ENCODE peak calls at places on chromosomes 2 and 18, in eight cellular contexts. R is suprapubic skin; Z is small intestine; B is A549; N is HCT116; O is CD8-positive, alpha-beta T cell; W is ovary; Q is GM23248. D is an unnamed sample.
A peak's percentile ranks its signal among the peaks of the same experiment; 100 is the strongest.

GRCh38 chr2:240670402-240670801 is 12.3 kb downstream of the AQP12B start:
- DNase-seq in O (no peak), N (no peak), R (no peak), W (no peak), Q (no peak), Z (no peak), B (no peak), D (no peak)

GRCh38 chr2:82789886-82790276 is 1669.2 kb downstream of the SUCLG1 start:
- DNase-seq in B (no peak), W (no peak), N (no peak), R (no peak), O (no peak), Q (no peak), Z (no peak), D (no peak)

GRCh38 chr2:202989749-202990148 is 24.9 kb upstream of the NBEAL1 start:
- DNase-seq in N (no peak), O (no peak), B (no peak), W (no peak), Q (no peak), R (no peak), Z (no peak), D (no peak)

GRCh38 chr18:250685-251084 is 17.2 kb downstream of the THOC1 start:
- DNase-seq in N (no peak), R (no peak), O (no peak), W (no peak), B (no peak), Z (no peak), Q (peak; percentile 54), D (no peak)

GRCh38 chr2:96259497-96259921 is 6.3 kb downstream of the TMEM127 start:
- DNase-seq in B (no peak), N (no peak), O (no peak), Z (peak; percentile 91), Q (no peak), W (no peak), R (no peak), D (no peak)

GRCh38 chr2:127084611-127085031 is 22.3 kb downstream of the BIN1 start:
- DNase-seq in B (no peak), Q (peak; percentile 47), R (no peak), N (no peak), O (peak; percentile 77), Z (peak; percentile 56), W (no peak), D (no peak)

GRCh38 chr2:171482877-171483276 is 39.4 kb upstream of the CYBRD1 start:
- DNase-seq in Z (no peak), B (no peak), W (no peak), N (no peak), O (no peak), R (no peak), Q (no peak), D (no peak)

GRCh38 chr2:11578986-11579774 is 45.3 kb downstream of the GREB1 start:
- DNase-seq in O (no peak), N (no peak), B (no peak), Z (no peak), R (no peak), Q (no peak), W (peak; percentile 23), D (no peak)

GRCh38 chr2:15691586-15692310 is 100.1 kb downstream of the DDX1 start:
- DNase-seq in N (no peak), O (no peak), B (no peak), Z (no peak), Q (no peak), W (no peak), R (no peak), D (no peak)

GRCh38 chr18:79540161-79540913 is 139.3 kb upstream of the CTDP1 start:
- DNase-seq in Q (peak; percentile 20), Z (no peak), W (no peak), N (no peak), O (no peak), B (no peak), R (no peak), D (no peak)

GRCh38 chr2:180334514-180334913 is 327.4 kb upstream of the CWC22 start:
- DNase-seq in B (no peak), R (no peak), W (no peak), O (no peak), Q (no peak), Z (no peak), N (no peak), D (no peak)

GRCh38 chr2:38075436-38076249 is at the start of gene CYP1B1:
- DNase-seq in W (peak; percentile 48), O (no peak), N (no peak), Z (no peak), B (no peak), Q (peak; percentile 61), R (peak; percentile 71), D (no peak)

GRCh38 chr2:163236553-163236952 is 398.0 kb upstream of the KCNH7 start:
- DNase-seq in N (no peak), B (no peak), O (no peak), Z (no peak), Q (no peak), R (no peak), W (no peak), D (no peak)

GRCh38 chr2:128381001-128381938 is 62.6 kb upstream of the HS6ST1 start:
- DNase-seq in Q (peak; percentile 12), Z (no peak), O (no peak), B (no peak), W (peak; percentile 11), R (peak; percentile 54), N (no peak), D (no peak)

GRCh38 chr2:109058215-109058614 is 69.2 kb upstream of the EDAR start:
- DNase-seq in N (no peak), Q (no peak), R (no peak), O (peak; percentile 47), W (no peak), B (no peak), Z (no peak), D (no peak)

GRCh38 chr2:85873679-85874078 is 15.1 kb downstream of the ST3GAL5 start:
- DNase-seq in W (no peak), B (no peak), N (no peak), Z (no peak), O (peak; percentile 29), Q (peak; percentile 34), R (no peak), D (no peak)

DNA sequence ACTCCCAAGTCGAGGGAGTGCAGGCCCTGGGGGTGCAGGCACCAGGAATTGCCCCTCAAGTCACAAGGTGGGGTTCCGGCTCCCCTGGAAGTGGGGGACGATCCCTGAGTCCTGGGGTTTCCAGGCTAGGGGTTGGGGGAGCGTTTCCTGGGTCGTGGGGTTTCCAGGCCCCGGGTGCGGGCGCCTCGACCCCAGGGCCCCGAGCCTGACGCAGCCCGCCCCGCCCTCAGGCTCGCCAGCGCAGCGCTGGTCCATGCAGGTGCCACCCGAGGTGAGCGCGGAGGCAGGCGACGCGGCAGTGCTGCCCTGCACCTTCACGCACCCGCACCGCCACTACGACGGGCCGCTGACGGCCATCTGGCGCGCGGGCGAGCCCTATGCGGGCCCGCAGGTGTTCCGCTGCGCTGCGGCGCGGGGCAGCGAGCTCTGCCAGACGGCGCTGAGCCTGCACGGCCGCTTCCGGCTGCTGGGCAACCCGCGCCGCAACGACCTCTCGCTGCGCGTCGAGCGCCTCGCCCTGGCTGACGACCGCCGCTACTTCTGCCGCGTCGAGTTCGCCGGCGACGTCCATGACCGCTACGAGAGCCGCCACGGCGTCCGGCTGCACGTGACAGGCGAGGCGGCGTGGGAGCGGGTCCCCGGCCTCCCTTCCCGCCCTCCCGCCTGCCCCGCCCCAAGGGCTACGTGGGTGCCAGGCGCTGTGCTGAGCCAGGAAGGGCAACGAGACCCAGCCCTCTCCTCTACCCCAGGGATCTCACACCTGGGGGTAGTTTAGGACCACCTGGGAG is 12.0 kb downstream of the SIGLEC15 start:
- DNase-seq in W (no peak), N (no peak), B (peak; percentile 45), O (peak; percentile 62), Z (peak; percentile 76), Q (peak; percentile 83), R (no peak), D (no peak)
- H3K9me3 ChIP-seq in W (no peaks in the 10 kb centered on the region), N (no peaks in the 10 kb centered on the region), B (no peaks in the 10 kb centered on the region), O (no peaks in the 10 kb centered on the region), Z (no peaks in the 10 kb centered on the region), Q (no peaks in the 10 kb centered on the region), R (no peaks in the 10 kb centered on the region), D (no peaks in the 10 kb centered on the region)

DNA sequence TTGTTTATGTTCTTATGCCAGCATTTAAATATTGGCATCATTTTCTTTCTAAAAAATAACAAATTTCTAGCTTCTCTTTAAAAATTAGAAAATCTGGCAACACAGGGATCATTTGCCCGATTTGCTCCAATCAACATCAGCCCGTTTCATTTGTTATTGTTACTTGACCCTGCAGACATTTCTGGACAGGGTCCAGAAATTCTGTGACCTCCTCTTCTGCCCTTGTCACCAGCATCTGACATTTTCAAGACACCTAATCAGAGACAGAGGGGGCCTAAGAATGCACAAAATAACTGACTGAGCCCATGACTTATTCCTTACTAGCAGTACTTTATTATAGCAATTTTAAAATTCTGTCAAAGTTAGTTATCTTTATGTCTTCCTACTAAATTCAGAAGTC is 253.2 kb downstream of the MREG start:
- DNase-seq in B (no peak), N (no peak), Z (no peak), O (no peak), Q (no peak), W (no peak), R (no peak), D (no peak)
- H3K4me3 ChIP-seq in B (no peak overlapping the region), N (no peak overlapping the region), Z (no peak overlapping the region), O (no peak overlapping the region), Q (peak overlapping the region; percentile 45), W (no peak overlapping the region), R (no peak overlapping the region), D (no peak overlapping the region)

DNA sequence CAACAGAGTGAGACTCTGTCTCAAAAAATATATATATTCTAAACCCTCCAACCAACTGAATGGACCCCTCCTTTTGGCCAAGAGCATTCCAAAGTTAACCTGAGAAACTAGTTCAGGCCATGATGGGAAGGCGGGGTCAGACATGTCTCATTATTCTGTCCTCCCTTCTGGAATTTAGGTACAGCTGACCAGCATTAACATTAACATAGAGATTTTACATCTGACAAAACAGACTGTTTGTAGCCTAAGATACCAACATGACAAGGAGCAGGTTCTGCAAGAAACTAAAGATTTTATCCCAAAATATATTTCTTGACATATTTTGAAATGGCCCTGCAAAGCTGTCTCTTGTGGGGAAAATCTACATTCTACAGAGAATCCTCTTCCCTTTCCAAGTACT is 6.8 kb upstream of the PDK1 start:
- DNase-seq in B (no peak), W (no peak), N (no peak), Q (no peak), Z (no peak), R (no peak), O (no peak), D (no peak)
- H3K9me3 ChIP-seq in B (no peaks in the 10 kb centered on the region), W (no peaks in the 10 kb centered on the region), N (peaks cover 3% of the 10 kb centered on the region), Q (no peaks in the 10 kb centered on the region), Z (no peaks in the 10 kb centered on the region), R (no peaks in the 10 kb centered on the region), O (no peaks in the 10 kb centered on the region), D (peaks cover 40% of the 10 kb centered on the region)

GRCh38 chr2:170155022-170155722 is 22.8 kb upstream of the MYO3B start:
- DNase-seq in O (no peak), Z (no peak), N (no peak), R (no peak), Q (peak; percentile 60), W (no peak), B (peak; percentile 42), D (no peak)
- H3K4me3 ChIP-seq in O (no peak overlapping the region), Z (no peak overlapping the region), N (no peak overlapping the region), R (no peak overlapping the region), Q (peak overlapping the region; percentile 27), W (no peak overlapping the region), B (no peak overlapping the region), D (no peak overlapping the region)

GRCh38 chr2:46862430-46862829 is 53.2 kb downstream of the MCFD2 start:
- DNase-seq in R (no peak), B (no peak), N (no peak), W (no peak), Q (no peak), Z (no peak), O (no peak), D (no peak)
- H3K9me3 ChIP-seq in R (no peaks in the 10 kb centered on the region), B (peaks cover 19% of the 10 kb centered on the region), N (no peaks in the 10 kb centered on the region), W (no peaks in the 10 kb centered on the region), Q (no peaks in the 10 kb centered on the region), Z (no peaks in the 10 kb centered on the region), O (no peaks in the 10 kb centered on the region), D (no peaks in the 10 kb centered on the region)

D was measured in DND-41.